ENCODE peak calls at places on chromosome 15, in four cellular contexts. G is K562, Q is A549, C is HepG2. O is an unnamed sample.
A peak's percentile ranks its signal among the peaks of the same experiment; 100 is the strongest.

GRCh38 chr15:73800662-73801345 is 47.7 kb upstream of the INSYN1 start:
- DNase-seq in Q (peak; percentile 32), C (no peak), G (no peak), O (no peak)

GRCh38 chr15:66698318-66698961 is 3.6 kb upstream of the SMAD6 start:
- DNase-seq in Q (peak; percentile 93), C (peak; percentile 67), G (peak; percentile 47), O (peak; percentile 80)

GRCh38 chr15:100740105-100740504 is 137.7 kb downstream of the ASB7 start:
- DNase-seq in C (no peak), Q (no peak), G (no peak), O (no peak)

GRCh38 chr15:58064119-58065010 is 1.1 kb downstream of the ALDH1A2 start:
- DNase-seq in Q (no peak), C (no peak), G (no peak), O (no peak)

GRCh38 chr15:99054892-99055291 is 47.3 kb upstream of the PGPEP1L start:
- DNase-seq in Q (no peak), C (no peak), G (no peak), O (no peak)

GRCh38 chr15:33034588-33034987 is 159.9 kb downstream of the FMN1 start:
- DNase-seq in G (no peak), Q (no peak), C (no peak), O (no peak)

GRCh38 chr15:66939016-66939415 is 126.4 kb upstream of the SMAD3 start:
- DNase-seq in C (no peak), Q (no peak), G (no peak), O (no peak)

GRCh38 chr15:91040851-91041250 is 18.5 kb upstream of the VPS33B start:
- DNase-seq in C (no peak), Q (no peak), G (no peak), O (no peak)

GRCh38 chr15:96331942-96332853 is 1.7 kb downstream of the NR2F2 start:
- DNase-seq in Q (no peak), C (no peak), G (no peak), O (peak; percentile 53)

GRCh38 chr15:49793943-49794342 is 173.1 kb downstream of the DTWD1 start:
- DNase-seq in Q (no peak), C (no peak), G (no peak), O (no peak)

GRCh38 chr15:97200161-97200560 is 760.3 kb upstream of the ARRDC4 start:
- DNase-seq in Q (no peak), C (no peak), G (no peak), O (no peak)

GRCh38 chr15:67042490-67043181 is 22.8 kb upstream of the SMAD3 start:
- DNase-seq in Q (no peak), C (no peak), G (no peak), O (no peak)

GRCh38 chr15:85752591-85752990 is 42.1 kb downstream of the KLHL25 start:
- DNase-seq in Q (no peak), G (no peak), C (no peak), O (peak; percentile 35)

DNA sequence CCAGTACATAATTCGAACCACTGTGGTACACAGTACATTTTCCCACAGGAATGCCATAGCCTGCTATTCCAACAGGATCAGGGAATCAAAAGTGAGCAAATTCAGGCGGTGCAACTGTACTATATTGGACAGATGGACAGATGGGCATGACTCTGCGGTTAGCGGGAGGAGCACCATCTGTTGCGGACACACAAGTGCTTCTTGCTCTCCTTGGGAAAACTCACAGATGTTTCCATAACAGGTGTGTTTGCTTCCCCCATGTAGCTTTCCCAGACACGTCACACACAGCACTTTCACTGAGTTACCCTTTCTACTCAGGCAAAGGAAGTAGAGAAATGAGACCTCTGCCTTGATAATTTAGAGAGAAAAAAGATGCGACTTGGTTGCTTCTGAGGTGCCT is 325.1 kb upstream of the THBS1 start:
- DNase-seq in C (no peak), G (no peak), Q (no peak), O (no peak)
- TF ChIP-seq HMGXB4 in C (no peak), G (no peak), Q (no peak), O (no peak)

GRCh38 chr15:37517506-37517905 is 416.9 kb upstream of the TMCO5A start:
- DNase-seq in C (no peak), Q (no peak), G (no peak), O (no peak)
- TF ChIP-seq HMGXB4 in C (no peak), Q (no peak), G (no peak), O (no peak)

GRCh38 chr15:64747578-64747977 is 27.8 kb downstream of the RBPMS2 start:
- DNase-seq in G (no peak), Q (no peak), C (no peak), O (no peak)

GRCh38 chr15:64746921-64747320 is 28.5 kb downstream of the RBPMS2 start:
- DNase-seq in G (no peak), C (no peak), Q (no peak), O (no peak)

GRCh38 chr15:64748251-64748650 is 27.1 kb downstream of the RBPMS2 start:
- DNase-seq in Q (no peak), G (no peak), C (no peak), O (no peak)

GRCh38 chr15:64749999-64750657 is 25.3 kb downstream of the RBPMS2 start:
- DNase-seq in C (no peak), Q (peak; percentile 38), G (peak; percentile 60), O (peak; percentile 66)

DNA sequence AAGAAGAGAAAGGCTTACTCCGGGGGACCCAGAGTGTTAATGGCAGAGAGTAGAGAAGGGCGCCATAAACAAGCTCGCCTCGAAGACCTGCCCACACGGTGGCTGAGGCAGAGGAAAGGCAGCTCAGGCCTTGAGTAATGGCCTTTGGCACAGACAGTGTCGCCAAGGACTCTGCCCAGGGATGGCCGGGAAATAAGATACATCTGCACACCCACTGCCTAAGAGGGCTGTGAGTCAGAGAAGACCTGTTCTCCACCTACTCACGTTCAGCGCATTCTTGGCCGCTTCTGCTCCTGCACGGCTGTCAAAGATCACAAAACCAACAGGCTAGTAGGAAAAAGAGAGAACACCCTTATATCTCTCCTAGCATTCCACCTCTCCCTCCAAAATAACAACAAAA is 26.2 kb downstream of the RBPMS2 start:
- DNase-seq in G (no peak), Q (no peak), C (no peak), O (no peak)
- TF ChIP-seq HMGXB4 in G (no peak), Q (no peak), C (no peak), O (no peak)

GRCh38 chr15:81398456-81398855 is 24.4 kb upstream of the TMC3 start:
- DNase-seq in C (no peak), Q (no peak), G (no peak), O (no peak)

GRCh38 chr15:81394609-81395008 is 20.6 kb upstream of the TMC3 start:
- DNase-seq in G (no peak), Q (no peak), C (no peak), O (no peak)

GRCh38 chr15:81400640-81401236 is 26.7 kb upstream of the TMC3 start:
- DNase-seq in G (peak; percentile 47), C (peak; percentile 21), Q (peak; percentile 55), O (no peak)

DNA sequence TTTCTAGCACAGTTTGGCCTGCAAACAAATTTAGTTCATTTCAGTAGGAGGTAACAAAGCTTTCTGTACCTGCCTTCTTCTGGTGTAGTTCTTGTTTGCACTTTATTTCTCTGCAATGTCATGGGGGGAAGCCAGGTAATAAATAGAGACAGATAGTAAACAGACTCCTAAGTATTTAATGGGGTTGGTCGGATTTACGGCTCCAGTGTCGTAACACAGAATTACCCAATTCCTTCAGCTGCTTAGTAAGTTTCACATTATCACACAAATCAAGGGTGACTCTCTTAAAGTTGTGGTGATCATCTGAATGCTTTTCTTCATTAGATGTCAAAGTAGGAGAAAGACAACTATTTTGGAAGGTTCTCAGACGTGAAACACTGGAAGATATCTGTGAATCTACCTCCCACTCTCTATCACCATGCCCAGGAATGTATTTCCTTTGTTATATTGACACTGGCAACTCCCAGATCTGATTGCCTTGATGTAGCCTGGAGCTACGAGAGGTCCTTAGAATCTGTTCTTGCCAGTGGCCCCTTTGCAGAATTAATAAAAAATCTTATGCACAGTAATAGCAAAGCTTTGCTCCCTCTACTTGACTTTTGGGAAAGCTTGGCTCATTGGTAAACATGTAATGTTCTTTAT is 25.0 kb upstream of the TMC3 start:
- DNase-seq in G (no peak), Q (no peak), C (no peak), O (no peak)
- TF ChIP-seq HMGXB4 in G (no peak), Q (no peak), C (no peak), O (no peak)

GRCh38 chr15:68433551-68433950 is 1.6 kb upstream of the ITGA11 start:
- DNase-seq in C (no peak), G (no peak), Q (no peak), O (no peak)
- TF ChIP-seq HMGXB4 in C (no peak), G (no peak), Q (no peak), O (no peak)

DNA sequence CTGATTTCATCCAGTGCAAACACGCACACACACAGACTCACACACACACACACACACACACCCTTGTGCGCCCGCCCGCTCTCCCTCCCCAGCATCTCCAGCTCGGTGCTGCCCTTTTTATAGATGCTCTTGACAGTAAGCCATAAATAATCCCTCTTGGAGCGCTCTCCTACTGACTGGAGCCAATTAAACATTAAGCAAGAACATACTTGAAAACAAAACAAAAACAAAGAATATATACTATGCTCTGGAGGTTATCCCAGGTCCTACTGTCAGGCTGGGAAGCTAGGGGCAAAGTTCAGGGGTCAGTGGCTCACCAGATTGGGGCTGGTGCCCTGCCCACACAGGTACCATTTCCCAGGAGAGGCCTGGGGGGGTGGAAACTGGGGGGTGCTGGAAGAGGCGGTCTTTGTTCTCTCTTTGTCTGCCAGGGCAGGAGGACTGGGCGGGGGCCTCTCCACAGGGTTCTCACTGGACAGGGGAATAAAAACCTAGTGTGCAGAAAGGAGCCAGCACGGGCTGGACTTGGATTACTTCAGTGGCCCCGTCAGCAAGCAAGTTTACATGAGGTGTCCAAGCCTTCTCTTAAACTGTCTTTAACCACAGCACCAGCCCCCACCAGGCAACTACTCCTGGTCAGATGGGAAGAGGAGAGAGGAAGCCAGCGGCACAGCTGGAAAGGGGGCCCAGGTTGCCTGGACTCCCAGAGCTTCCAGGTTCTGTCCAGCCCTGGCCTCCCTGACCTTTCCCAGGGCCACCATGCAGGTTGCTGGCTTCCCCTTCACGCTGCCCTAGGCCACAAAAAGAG is 16.1 kb downstream of the BMF start:
- DNase-seq in G (no peak), C (peak; percentile 84), Q (no peak), O (no peak)
- TF ChIP-seq HMGXB4 in G (no peak), C (no peak), Q (no peak), O (no peak)

GRCh38 chr15:59841036-59841435 is 151.9 kb upstream of the BNIP2 start:
- DNase-seq in G (no peak), Q (no peak), C (no peak), O (no peak)
- TF ChIP-seq HMGXB4 in G (no peak), Q (no peak), C (no peak), O (no peak)

GRCh38 chr15:62465173-62465572 is 300.1 kb upstream of the C2CD4B start:
- DNase-seq in C (no peak), Q (no peak), G (no peak), O (no peak)

GRCh38 chr15:62474021-62474770 is 309.1 kb upstream of the C2CD4B start:
- DNase-seq in G (no peak), C (no peak), Q (no peak), O (no peak)

GRCh38 chr15:62472616-62473299 is 307.7 kb upstream of the C2CD4B start:
- DNase-seq in Q (no peak), C (peak; percentile 54), G (no peak), O (no peak)

GRCh38 chr15:62469874-62470688 is 305.0 kb upstream of the C2CD4B start:
- DNase-seq in Q (no peak), C (peak; percentile 12), G (no peak), O (peak; percentile 41)

GRCh38 chr15:62469478-62469873 is 304.4 kb upstream of the C2CD4B start:
- DNase-seq in Q (no peak), G (no peak), C (no peak), O (no peak)
- TF ChIP-seq HMGXB4 in Q (no peak), G (no peak), C (no peak), O (no peak)

GRCh38 chr15:38217788-38218609 is 34.6 kb upstream of the SPRED1 start:
- DNase-seq in C (no peak), Q (no peak), G (no peak), O (no peak)
- TF ChIP-seq HMGXB4 in C (no peak), Q (no peak), G (no peak), O (no peak)

GRCh38 chr15:54026891-54027290 is 48.6 kb downstream of the UNC13C start:
- DNase-seq in G (no peak), Q (no peak), C (no peak), O (no peak)
- TF ChIP-seq HMGXB4 in G (no peak), Q (no peak), C (no peak), O (no peak)

O was measured in WTC11.